ENCODE peak calls at places on chromosome 4, in four cellular contexts. One of them, this sample, is unnamed.

GRCh38 chr4:183635737-183636136 is 23.2 kb downstream of the RWDD4 start:
- DNase-seq in psoas muscle: no peak
- DNase-seq in AG04450: no peak
- DNase-seq in CD8-positive, alpha-beta T cell: no peak
- DNase-seq in this sample: no peak

GRCh38 chr4:112766422-112766821 is 129.5 kb downstream of the LARP7 start:
- DNase-seq in psoas muscle: no peak
- DNase-seq in AG04450: no peak
- DNase-seq in CD8-positive, alpha-beta T cell: no peak
- DNase-seq in this sample: no peak

GRCh38 chr4:114494257-114494803 is 104.3 kb upstream of the UGT8 start:
- DNase-seq in psoas muscle: no peak
- DNase-seq in AG04450: no peak
- DNase-seq in CD8-positive, alpha-beta T cell: no peak
- DNase-seq in this sample: no peak

GRCh38 chr4:122142687-122143086 is 9.4 kb upstream of the BLTP1 start:
- DNase-seq in psoas muscle: no peak
- DNase-seq in AG04450: no peak
- DNase-seq in CD8-positive, alpha-beta T cell: no peak
- DNase-seq in this sample: no peak

GRCh38 chr4:84403656-84404055 is 95.4 kb downstream of the NKX6-1 start:
- DNase-seq in psoas muscle: no peak
- DNase-seq in AG04450: no peak
- DNase-seq in CD8-positive, alpha-beta T cell: no peak
- DNase-seq in this sample: no peak

GRCh38 chr4:183443609-183444148 is 757 bp upstream of the CDKN2AIP start:
- DNase-seq in psoas muscle: no peak
- DNase-seq in AG04450: peak; percentile 2
- DNase-seq in CD8-positive, alpha-beta T cell: peak; percentile 29
- DNase-seq in this sample: no peak

GRCh38 chr4:8414377-8414776 is 26.1 kb downstream of the ACOX3 start:
- DNase-seq in psoas muscle: no peak
- DNase-seq in AG04450: no peak
- DNase-seq in CD8-positive, alpha-beta T cell: no peak
- DNase-seq in this sample: no peak

GRCh38 chr4:42630908-42631307 is 26.0 kb downstream of the ATP8A1 start:
- DNase-seq in psoas muscle: no peak
- DNase-seq in AG04450: no peak
- DNase-seq in CD8-positive, alpha-beta T cell: no peak
- DNase-seq in this sample: no peak

GRCh38 chr4:105546086-105546485 is 6.3 kb upstream of the ARHGEF38 start:
- DNase-seq in psoas muscle: no peak
- DNase-seq in AG04450: no peak
- DNase-seq in CD8-positive, alpha-beta T cell: no peak
- DNase-seq in this sample: no peak

GRCh38 chr4:68463796-68464195 is 16.5 kb downstream of the TMPRSS11E start:
- DNase-seq in psoas muscle: no peak
- DNase-seq in AG04450: peak; percentile 6
- DNase-seq in CD8-positive, alpha-beta T cell: no peak
- DNase-seq in this sample: no peak

GRCh38 chr4:68465058-68465457 is 17.8 kb downstream of the TMPRSS11E start:
- DNase-seq in psoas muscle: no peak
- DNase-seq in AG04450: no peak
- DNase-seq in CD8-positive, alpha-beta T cell: no peak
- DNase-seq in this sample: no peak

GRCh38 chr4:68461790-68462189 is 14.5 kb downstream of the TMPRSS11E start:
- DNase-seq in psoas muscle: no peak
- DNase-seq in AG04450: no peak
- DNase-seq in CD8-positive, alpha-beta T cell: no peak
- DNase-seq in this sample: no peak

DNA sequence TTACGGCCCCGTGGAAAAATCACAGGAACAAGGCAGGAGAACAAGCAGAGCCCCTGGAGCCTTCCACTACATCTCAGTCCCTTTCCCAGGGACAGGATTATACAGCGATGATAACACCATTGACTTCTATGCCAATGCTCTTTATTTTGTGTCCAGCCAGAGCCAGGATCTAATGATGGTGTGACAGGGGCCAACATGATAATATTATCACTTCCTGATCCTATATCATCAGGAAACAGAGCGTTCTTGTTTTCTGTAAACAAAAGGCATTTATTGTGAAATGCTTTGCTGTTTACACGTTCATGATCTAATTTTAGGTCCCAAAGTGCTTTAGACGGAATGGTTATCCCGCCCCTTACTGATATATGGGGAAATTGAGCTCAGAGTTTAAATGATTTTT is 12.8 kb downstream of the TMPRSS11E start:
- DNase-seq in psoas muscle: no peak
- DNase-seq in AG04450: no peak
- DNase-seq in CD8-positive, alpha-beta T cell: no peak
- DNase-seq in this sample: no peak
- H3K4me3 ChIP-seq in psoas muscle: no peak overlapping the region
- H3K4me3 ChIP-seq in AG04450: no peak overlapping the region
- H3K4me3 ChIP-seq in CD8-positive, alpha-beta T cell: no peak overlapping the region
- H3K4me3 ChIP-seq in this sample: no peak overlapping the region

DNA sequence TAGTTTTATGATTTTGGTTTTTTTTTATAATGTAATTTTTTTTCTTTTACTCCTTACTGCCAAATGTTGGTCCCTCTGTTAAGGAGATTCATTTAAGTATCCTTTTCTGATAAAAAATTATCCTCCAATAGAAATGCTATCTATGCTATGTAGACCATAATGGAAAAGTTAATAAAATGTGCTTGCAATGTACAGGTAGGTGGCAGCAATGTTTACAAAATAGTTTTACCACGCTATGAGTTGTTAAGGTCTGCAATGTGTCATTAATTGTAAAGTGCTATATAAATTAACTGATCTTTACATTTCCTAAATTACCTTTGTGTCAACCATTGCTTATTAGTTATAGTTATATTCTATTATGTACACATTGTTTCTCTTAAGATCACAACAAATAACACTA is 3.8 kb upstream of the CENPC start:
- DNase-seq in psoas muscle: no peak
- DNase-seq in AG04450: no peak
- DNase-seq in CD8-positive, alpha-beta T cell: no peak
- DNase-seq in this sample: no peak
- TF ChIP-seq CTCF in psoas muscle: no peak
- TF ChIP-seq CTCF in AG04450: no peak
- TF ChIP-seq CTCF in CD8-positive, alpha-beta T cell: peak; percentile 60
- TF ChIP-seq CTCF in this sample: peak; percentile 44

DNA sequence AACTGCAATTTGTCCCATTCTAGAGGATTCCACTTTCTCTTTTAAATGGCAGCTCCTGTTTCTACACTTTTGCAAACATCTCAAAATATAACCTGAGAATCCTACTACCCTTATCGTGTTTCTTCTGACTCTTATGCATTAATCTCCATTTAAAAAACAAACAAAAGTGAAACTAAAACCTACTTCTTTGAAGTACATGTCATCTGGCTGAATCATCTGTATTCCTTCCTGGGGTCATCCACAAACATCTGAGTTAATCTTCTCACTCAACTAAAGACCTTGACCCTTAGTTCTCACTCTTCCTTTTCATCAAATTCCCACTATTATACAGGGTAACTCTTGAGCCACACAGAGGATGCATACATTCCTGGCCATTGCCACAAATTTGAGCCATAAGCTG is 584.8 kb downstream of the PPARGC1A start:
- DNase-seq in psoas muscle: no peak
- DNase-seq in AG04450: no peak
- DNase-seq in CD8-positive, alpha-beta T cell: no peak
- DNase-seq in this sample: no peak
- H3K4me3 ChIP-seq in psoas muscle: no peak overlapping the region
- H3K4me3 ChIP-seq in AG04450: no peak overlapping the region
- H3K4me3 ChIP-seq in CD8-positive, alpha-beta T cell: no peak overlapping the region
- H3K4me3 ChIP-seq in this sample: no peak overlapping the region

DNA sequence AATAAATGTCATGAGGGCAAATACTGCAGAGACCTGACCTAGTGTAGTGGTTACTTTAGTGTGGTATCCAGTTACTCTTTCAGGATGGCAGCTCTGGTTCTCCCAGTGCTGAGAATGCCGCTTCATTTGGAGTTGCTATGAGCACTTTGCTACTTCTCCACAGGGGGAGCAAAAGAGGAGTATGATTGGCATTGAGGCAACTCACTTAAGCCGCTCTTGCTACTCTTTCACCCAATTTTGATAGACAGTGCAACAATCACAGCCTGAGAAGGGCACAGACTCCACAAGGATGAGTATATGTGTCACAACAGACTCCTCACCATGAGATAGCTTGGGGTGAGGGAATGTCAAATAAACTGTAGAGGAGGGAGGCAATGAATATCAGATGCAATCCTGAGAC is 81.2 kb downstream of the NPY1R start:
- DNase-seq in psoas muscle: no peak
- DNase-seq in AG04450: no peak
- DNase-seq in CD8-positive, alpha-beta T cell: no peak
- DNase-seq in this sample: no peak
- TF ChIP-seq CTCF in psoas muscle: no peak
- TF ChIP-seq CTCF in AG04450: no peak
- TF ChIP-seq CTCF in CD8-positive, alpha-beta T cell: no peak
- TF ChIP-seq CTCF in this sample: peak; percentile 22

GRCh38 chr4:168710353-168710946 is 213.6 kb downstream of the PALLD start:
- DNase-seq in psoas muscle: no peak
- DNase-seq in AG04450: peak; percentile 39
- DNase-seq in CD8-positive, alpha-beta T cell: no peak
- DNase-seq in this sample: no peak

GRCh38 chr4:168713193-168713592 is 216.3 kb downstream of the PALLD start:
- DNase-seq in psoas muscle: no peak
- DNase-seq in AG04450: no peak
- DNase-seq in CD8-positive, alpha-beta T cell: no peak
- DNase-seq in this sample: no peak

GRCh38 chr4:168708108-168708507 is 211.3 kb downstream of the PALLD start:
- DNase-seq in psoas muscle: no peak
- DNase-seq in AG04450: no peak
- DNase-seq in CD8-positive, alpha-beta T cell: no peak
- DNase-seq in this sample: no peak

GRCh38 chr4:168712316-168712855 is 215.5 kb downstream of the PALLD start:
- DNase-seq in psoas muscle: no peak
- DNase-seq in AG04450: no peak
- DNase-seq in CD8-positive, alpha-beta T cell: no peak
- DNase-seq in this sample: no peak

DNA sequence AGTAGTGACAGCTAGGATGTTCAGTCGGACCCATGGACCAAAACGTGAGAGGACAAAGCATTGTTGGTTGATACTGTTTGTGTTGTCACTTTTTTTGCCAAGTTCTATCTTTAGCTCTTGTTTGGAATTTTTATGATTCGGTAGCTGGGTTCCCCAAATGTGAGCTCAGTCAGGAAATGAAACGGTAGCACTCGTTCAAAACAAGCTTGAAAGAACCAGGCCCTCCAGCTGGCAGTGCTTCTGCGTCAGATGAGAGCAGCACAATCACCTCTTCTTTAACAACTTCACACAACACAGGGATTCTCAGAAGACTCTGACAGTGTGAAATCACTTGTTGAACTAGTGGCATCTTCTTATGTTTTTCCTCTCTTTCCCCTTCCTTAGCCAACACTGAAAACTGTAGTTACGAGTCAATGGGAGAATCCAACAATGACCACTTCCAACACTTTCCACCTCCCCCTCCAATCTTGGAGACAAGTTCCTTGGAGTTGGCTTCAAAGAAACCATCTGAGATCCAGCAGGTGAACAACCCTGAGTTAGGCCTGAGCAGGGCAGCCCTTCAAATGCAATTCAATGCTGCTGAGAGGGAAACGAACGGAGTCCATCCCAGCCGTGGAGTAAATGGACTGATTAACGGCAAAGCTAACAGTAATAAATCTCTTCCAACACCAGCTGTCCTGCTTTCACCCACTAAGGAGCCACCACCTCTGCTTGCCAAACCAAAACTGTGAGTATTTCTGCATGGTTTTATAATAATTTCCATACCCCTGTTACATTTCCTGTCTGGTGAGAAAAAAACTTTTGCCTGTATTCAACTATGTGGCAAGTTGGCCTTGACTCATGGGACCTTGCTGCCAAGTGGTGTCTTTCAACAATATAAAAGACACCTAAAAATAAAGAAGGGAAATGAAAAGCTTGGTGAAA is 214.6 kb downstream of the PALLD start:
- DNase-seq in psoas muscle: no peak
- DNase-seq in AG04450: no peak
- DNase-seq in CD8-positive, alpha-beta T cell: no peak
- DNase-seq in this sample: no peak
- H3K4me3 ChIP-seq in psoas muscle: no peak overlapping the region
- H3K4me3 ChIP-seq in AG04450: no peak overlapping the region
- H3K4me3 ChIP-seq in CD8-positive, alpha-beta T cell: no peak overlapping the region
- H3K4me3 ChIP-seq in this sample: no peak overlapping the region

GRCh38 chr4:157443537-157443936 is 223.0 kb downstream of the GRIA2 start:
- DNase-seq in psoas muscle: no peak
- DNase-seq in AG04450: no peak
- DNase-seq in CD8-positive, alpha-beta T cell: no peak
- DNase-seq in this sample: no peak
- TF ChIP-seq CTCF in psoas muscle: no peak
- TF ChIP-seq CTCF in AG04450: no peak
- TF ChIP-seq CTCF in CD8-positive, alpha-beta T cell: no peak
- TF ChIP-seq CTCF in this sample: no peak

DNA sequence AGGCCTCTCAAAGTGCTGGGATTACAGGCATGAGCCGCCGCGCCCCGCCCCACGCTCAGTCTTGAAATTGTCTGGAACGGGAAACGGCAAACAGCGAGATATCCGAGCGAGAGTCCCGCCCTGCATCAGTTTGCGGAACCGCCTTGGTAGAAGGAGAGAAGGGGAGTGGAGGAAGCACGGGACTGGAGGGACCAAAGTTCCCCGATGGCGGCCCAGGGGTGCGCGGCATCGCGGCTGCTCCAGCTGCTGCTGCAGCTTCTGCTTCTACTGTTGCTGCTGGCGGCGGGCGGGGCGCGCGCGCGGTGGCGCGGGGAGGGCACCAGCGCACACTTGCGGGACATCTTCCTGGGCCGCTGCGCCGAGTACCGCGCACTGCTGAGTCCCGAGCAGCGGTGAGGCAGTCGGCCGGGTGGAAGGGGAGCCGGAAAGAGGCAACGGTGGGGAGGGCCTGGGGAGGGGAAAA is at the start of gene BST1:
- DNase-seq in psoas muscle: peak; percentile 77
- DNase-seq in AG04450: no peak
- DNase-seq in CD8-positive, alpha-beta T cell: peak; percentile 21
- DNase-seq in this sample: no peak
- H3K4me3 ChIP-seq in psoas muscle: peak within 1 kb of the TSS; percentile 63
- H3K4me3 ChIP-seq in AG04450: peak within 1 kb of the TSS; percentile 62
- H3K4me3 ChIP-seq in CD8-positive, alpha-beta T cell: peak within 1 kb of the TSS; percentile 59
- H3K4me3 ChIP-seq in this sample: peak within 1 kb of the TSS; percentile 54

GRCh38 chr4:130359537-130359936 is 1263.6 kb downstream of the C4orf33 start:
- DNase-seq in psoas muscle: no peak
- DNase-seq in AG04450: no peak
- DNase-seq in CD8-positive, alpha-beta T cell: no peak
- DNase-seq in this sample: no peak
- TF ChIP-seq CTCF in psoas muscle: no peak
- TF ChIP-seq CTCF in AG04450: peak; percentile 57
- TF ChIP-seq CTCF in CD8-positive, alpha-beta T cell: no peak
- TF ChIP-seq CTCF in this sample: no peak

DNA sequence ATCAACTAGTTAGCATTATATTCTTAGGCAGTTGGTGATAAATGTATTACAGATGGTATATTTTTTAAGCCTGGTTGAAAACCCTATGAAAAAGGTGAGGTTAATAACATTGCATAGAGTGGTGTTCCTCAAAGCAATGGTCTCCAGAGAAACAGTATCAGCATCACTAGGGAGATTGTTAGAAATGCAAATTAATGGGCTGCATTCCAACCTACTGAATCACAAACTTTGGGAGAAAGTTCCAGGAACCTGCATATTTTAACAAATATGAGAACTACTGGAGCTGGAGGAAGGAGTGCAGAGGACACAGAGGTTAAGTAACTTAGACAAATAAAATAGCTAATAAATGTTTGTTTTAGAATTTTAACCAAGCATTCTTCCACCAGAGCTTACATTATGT is 166.9 kb upstream of the PCDH10 start:
- DNase-seq in psoas muscle: no peak
- DNase-seq in AG04450: no peak
- DNase-seq in CD8-positive, alpha-beta T cell: no peak
- DNase-seq in this sample: no peak
- H3K4me3 ChIP-seq in psoas muscle: no peak overlapping the region
- H3K4me3 ChIP-seq in AG04450: no peak overlapping the region
- H3K4me3 ChIP-seq in CD8-positive, alpha-beta T cell: no peak overlapping the region
- H3K4me3 ChIP-seq in this sample: no peak overlapping the region